ENCODE peak calls at places on chromosomes 12 and 14, in six cellular contexts. I is MM.1S, Y is heart right ventricle, L is astrocyte of the spinal cord, G is left ventricle myocardium inferior, N is ascending aorta. O is an unnamed sample.

GRCh38 chr14:71236430-71236829 is 329.2 kb downstream of the PCNX1 start:
- DNase-seq in I (no peak), Y (no peak), L (no peak), G (no peak), N (no peak), O (no peak)

GRCh38 chr14:53011053-53011462 is 60.2 kb upstream of the FERMT2 start:
- DNase-seq in I (no peak), Y (peak; percentile 61), L (peak; percentile 97), G (peak; percentile 76), N (no peak), O (peak; percentile 48)

GRCh38 chr12:94327819-94328218 is 131.8 kb downstream of the CEP83 start:
- DNase-seq in I (no peak), Y (no peak), L (no peak), G (no peak), N (no peak), O (no peak)

GRCh38 chr14:90396342-90397339 is at the start of gene CALM1:
- DNase-seq in I (peak; percentile 77), Y (peak; percentile 94), L (peak; percentile 96), G (peak; percentile 95), N (peak; percentile 54), O (peak; percentile 95)

GRCh38 chr14:74737753-74738325 is 24.9 kb downstream of the FCF1 start:
- DNase-seq in I (no peak), Y (no peak), L (peak; percentile 4), G (no peak), N (no peak), O (no peak)

GRCh38 chr12:57240069-57240921 is 10.7 kb downstream of the STAC3 start:
- DNase-seq in I (peak; percentile 38), Y (no peak), L (peak; percentile 48), G (peak; percentile 49), N (no peak), O (peak; percentile 48)

GRCh38 chr12:52242442-52243263 is 9.6 kb downstream of the KRT7 start:
- DNase-seq in I (no peak), Y (no peak), L (no peak), G (no peak), N (no peak), O (peak; percentile 27)

GRCh38 chr12:10067942-10068341 is 30.8 kb downstream of the CLEC1A start:
- DNase-seq in I (no peak), Y (no peak), L (no peak), G (no peak), N (no peak), O (no peak)

GRCh38 chr14:75277796-75278421 is 719 bp upstream of the FOS start:
- DNase-seq in I (no peak), Y (no peak), L (peak; percentile 73), G (no peak), N (no peak), O (no peak)

GRCh38 chr12:130333341-130333740 is 4.3 kb upstream of the PIWIL1 start:
- DNase-seq in I (no peak), Y (no peak), L (no peak), G (no peak), N (no peak), O (no peak)
- TF ChIP-seq CTCF in I (no peak), Y (no peak), L (no peak), G (no peak), N (no peak), O (no peak)

GRCh38 chr14:64338616-64339316 is 44.6 kb upstream of the ESR2 start:
- DNase-seq in I (peak; percentile 92), Y (peak; percentile 91), L (peak; percentile 99), G (peak; percentile 90), N (peak; percentile 91), O (peak; percentile 96)

GRCh38 chr14:64340560-64341196 is 46.5 kb upstream of the ESR2 start:
- DNase-seq in I (no peak), Y (no peak), L (no peak), G (no peak), N (no peak), O (no peak)

GRCh38 chr14:64337901-64338615 is 43.9 kb upstream of the ESR2 start:
- DNase-seq in I (peak; percentile 19), Y (no peak), L (peak; percentile 62), G (no peak), N (peak; percentile 17), O (no peak)
- TF ChIP-seq CTCF in I (no peak), Y (no peak), L (peak; percentile 9), G (no peak), N (no peak), O (no peak)

DNA sequence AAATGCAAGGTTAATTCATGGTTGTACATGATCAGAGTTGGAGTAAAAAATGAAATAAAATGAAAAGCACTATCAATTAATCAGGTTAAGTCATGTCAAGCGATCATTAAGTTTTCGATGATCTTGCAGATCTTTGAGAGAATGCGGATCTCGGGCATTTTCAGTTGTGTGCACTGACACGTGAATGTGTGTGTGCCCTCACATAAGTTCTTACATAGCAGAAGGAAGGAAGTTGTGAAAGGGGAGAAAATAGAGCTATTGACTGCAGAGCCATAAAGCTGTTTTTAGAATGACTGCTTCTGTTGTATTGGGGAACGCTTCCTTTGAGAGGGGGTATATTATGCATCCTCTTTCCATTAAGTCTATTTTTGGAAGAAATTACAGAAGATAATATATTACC is 101.3 kb downstream of the HMGA2 start:
- DNase-seq in I (no peak), Y (no peak), L (no peak), G (no peak), N (no peak), O (no peak)
- TF ChIP-seq CTCF in I (no peak), Y (no peak), L (no peak), G (no peak), N (no peak), O (no peak)

GRCh38 chr12:99619389-99620158 is 28.0 kb upstream of the GARIN6 start:
- DNase-seq in I (peak; percentile 66), Y (no peak), L (peak; percentile 40), G (no peak), N (no peak), O (no peak)
- TF ChIP-seq CTCF in I (peak; percentile 92), Y (peak; percentile 41), L (peak; percentile 82), G (peak; percentile 32), N (no peak), O (no peak)

DNA sequence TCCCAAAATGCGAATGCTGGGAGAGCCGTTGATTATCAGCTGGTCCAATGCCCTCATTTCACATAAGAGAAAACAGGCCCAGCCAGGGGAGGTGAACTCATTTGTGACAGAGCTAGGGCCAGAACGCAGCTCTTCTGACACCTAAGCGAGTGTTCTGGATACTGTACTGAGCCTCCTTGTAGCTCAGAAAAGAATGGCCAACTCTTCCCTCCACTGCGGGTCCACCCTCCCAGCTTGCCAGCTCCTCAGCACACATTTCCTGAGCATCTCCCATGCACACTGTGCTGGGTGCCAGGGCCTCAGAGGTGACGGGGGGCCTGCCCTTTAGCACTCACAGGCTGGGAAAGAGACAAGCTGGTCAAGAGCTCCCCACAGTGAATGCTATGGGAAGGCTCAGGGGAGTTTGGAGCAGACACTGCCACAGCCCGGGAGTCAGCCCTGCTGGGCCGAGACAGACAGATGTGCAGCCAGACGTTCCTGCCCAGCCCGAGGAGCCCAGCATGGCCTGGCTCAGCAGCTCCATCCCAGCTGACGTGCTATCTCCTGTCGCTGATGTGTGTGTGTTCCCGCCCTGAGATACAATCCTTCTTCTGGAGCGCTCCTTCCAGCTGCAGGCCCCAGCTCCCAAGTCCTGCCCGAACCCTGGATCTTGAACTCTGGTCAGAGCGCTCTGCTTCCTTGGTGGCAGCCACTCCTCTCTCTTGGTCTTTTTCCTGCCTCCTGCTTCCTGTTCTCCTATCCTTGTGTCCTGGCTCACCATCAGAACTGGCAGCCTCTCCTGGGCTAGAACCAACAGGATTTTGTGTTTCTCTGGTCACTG is 3.6 kb downstream of the CMTM5 start:
- DNase-seq in I (no peak), Y (no peak), L (no peak), G (no peak), N (no peak), O (no peak)
- TF ChIP-seq CTCF in I (no peak), Y (peak; percentile 9), L (no peak), G (no peak), N (no peak), O (no peak)

DNA sequence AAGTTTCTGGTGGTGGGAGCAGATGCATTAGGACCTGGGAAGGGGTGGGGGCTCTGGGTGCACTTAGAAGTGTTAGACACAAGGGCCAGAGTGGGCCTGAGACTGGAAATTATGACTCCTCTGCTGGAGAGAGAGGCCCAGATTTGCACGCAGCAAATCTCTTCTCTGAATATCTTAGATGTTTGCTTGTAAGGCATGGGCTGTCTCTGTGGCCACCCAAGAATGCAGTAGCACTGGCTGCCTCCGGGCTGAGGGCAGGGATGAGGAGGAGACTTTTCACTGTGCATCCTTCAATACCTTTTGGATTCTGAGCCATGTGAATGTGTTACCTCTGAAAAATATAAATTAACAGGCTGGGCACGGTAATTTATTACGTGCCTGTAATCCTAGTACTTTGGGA is 14.0 kb upstream of the RABGGTA start:
- DNase-seq in I (no peak), Y (no peak), L (no peak), G (no peak), N (no peak), O (no peak)
- TF ChIP-seq CTCF in I (no peak), Y (no peak), L (no peak), G (no peak), N (no peak), O (no peak)

GRCh38 chr12:30785630-30786029 is 30.9 kb upstream of the CAPRIN2 start:
- DNase-seq in I (no peak), Y (no peak), L (no peak), G (no peak), N (no peak), O (no peak)
- TF ChIP-seq CTCF in I (no peak), Y (no peak), L (no peak), G (no peak), N (no peak), O (no peak)

GRCh38 chr12:67220065-67220464 is 49.1 kb upstream of the CAND1 start:
- DNase-seq in I (no peak), Y (no peak), L (no peak), G (peak; percentile 16), N (no peak), O (no peak)
- TF ChIP-seq CTCF in I (peak; percentile 36), Y (peak; percentile 54), L (peak; percentile 11), G (peak; percentile 58), N (no peak), O (no peak)